ENCODE peak calls at places on chromosome 20, in ten cellular contexts. H is tibial nerve; C is stimulated activated naive CD8-positive, alpha-beta T cell treated with anti-CD3 and anti-CD28 coated beads, Interleukin-15, Interleukin-2, amounts not matched to agents 100 U/mL and 50 U/mL, for 24 hours; F is Right ventricle myocardium superior; U is SW 1271; M is AML-193; P is activated B cell treated with CpG ODN at 0.5 μM for 24 hours; O is lower leg skin; A is NCI-H1694 treated with DMSO at 0.1 percent for 48 hours; R is activated gamma-delta T cell. G is an unnamed sample.

GRCh38 chr20:35768731-35769664 is 2.8 kb upstream of the PHF20 start:
- DNase-seq in H (peak), C (peak), F (peak), U (peak), M (peak), P (no peak), O (peak), A (no peak), R (no peak), G (peak)

GRCh38 chr20:53993310-53993709 is 77.1 kb downstream of the BCAS1 start:
- DNase-seq in H (no peak), C (no peak), F (no peak), U (no peak), M (no peak), P (no peak), O (no peak), A (no peak), R (no peak), G (no peak)

GRCh38 chr20:14332796-14333345 is 4.5 kb downstream of the FLRT3 start:
- DNase-seq in H (no peak), C (no peak), F (no peak), U (no peak), M (no peak), P (no peak), O (no peak), A (no peak), R (no peak), G (no peak)

GRCh38 chr20:45867811-45868176 is 10.4 kb downstream of the ZSWIM3 start:
- DNase-seq in H (no peak), C (no peak), F (no peak), U (no peak), M (no peak), P (no peak), O (no peak), A (no peak), R (no peak), G (peak)

GRCh38 chr20:62352402-62353288 is 14.5 kb downstream of the LAMA5 start:
- DNase-seq in H (no peak), C (no peak), F (peak), U (no peak), M (no peak), P (no peak), O (no peak), A (peak), R (no peak), G (no peak)

GRCh38 chr20:62647521-62648317 is 5.4 kb downstream of the SLCO4A1 start:
- DNase-seq in H (peak), C (no peak), F (peak), U (no peak), M (no peak), P (no peak), O (no peak), A (no peak), R (no peak), G (no peak)

GRCh38 chr20:35503841-35504460 is 25.5 kb downstream of the C20orf173 start:
- DNase-seq in H (no peak), C (no peak), F (peak), U (no peak), M (no peak), P (no peak), O (no peak), A (no peak), R (no peak), G (no peak)

GRCh38 chr20:46739441-46740213 is 30.2 kb downstream of the SLC2A10 start:
- DNase-seq in H (no peak), C (no peak), F (no peak), U (no peak), M (no peak), P (no peak), O (no peak), A (no peak), R (no peak), G (peak)

GRCh38 chr20:48962976-48963730 is 41.6 kb downstream of the ARFGEF2 start:
- DNase-seq in H (no peak), C (no peak), F (no peak), U (no peak), M (no peak), P (no peak), O (no peak), A (no peak), R (no peak), G (no peak)

GRCh38 chr20:34581341-34582189 is 23.0 kb downstream of the MAP1LC3A start:
- DNase-seq in H (no peak), C (peak), F (peak), U (no peak), M (no peak), P (no peak), O (no peak), A (no peak), R (no peak), G (no peak)

GRCh38 chr20:24376523-24377085 is 92.8 kb upstream of the SYNDIG1 start:
- DNase-seq in H (no peak), C (no peak), F (no peak), U (no peak), M (no peak), P (no peak), O (no peak), A (no peak), R (no peak), G (no peak)

GRCh38 chr20:10846831-10847230 is 173.0 kb upstream of the JAG1 start:
- DNase-seq in H (no peak), C (no peak), F (no peak), U (no peak), M (no peak), P (no peak), O (no peak), A (no peak), R (no peak), G (no peak)

GRCh38 chr20:23132930-23133559 is 46.9 kb upstream of the CD93 start:
- DNase-seq in H (no peak), C (no peak), F (peak), U (no peak), M (no peak), P (no peak), O (no peak), A (no peak), R (no peak), G (no peak)

GRCh38 chr20:36277546-36277945 is 28.6 kb upstream of the DLGAP4 start:
- DNase-seq in H (no peak), C (no peak), F (no peak), U (no peak), M (no peak), P (no peak), O (no peak), A (no peak), R (no peak), G (no peak)

GRCh38 chr20:59101956-59102355 is 59.4 kb upstream of the PRELID3B start:
- DNase-seq in H (no peak), C (no peak), F (no peak), U (no peak), M (no peak), P (no peak), O (no peak), A (no peak), R (no peak), G (no peak)

GRCh38 chr20:58504566-58504965 is 10.6 kb downstream of the APCDD1L start:
- DNase-seq in H (no peak), C (no peak), F (no peak), U (no peak), M (no peak), P (no peak), O (no peak), A (no peak), R (no peak), G (no peak)

GRCh38 chr20:13220857-13221297 is at the start of gene ISM1:
- DNase-seq in H (no peak), C (peak), F (peak), U (no peak), M (no peak), P (no peak), O (no peak), A (no peak), R (no peak), G (no peak)

GRCh38 chr20:20436689-20437088 is 68.8 kb downstream of the INSM1 start:
- DNase-seq in H (no peak), C (no peak), F (no peak), U (no peak), M (no peak), P (no peak), O (no peak), A (no peak), R (no peak), G (no peak)

GRCh38 chr20:50133474-50134217 is 19.9 kb downstream of the PEDS1 start:
- DNase-seq in H (no peak), C (no peak), F (no peak), U (no peak), M (no peak), P (no peak), O (no peak), A (no peak), R (no peak), G (no peak)

GRCh38 chr20:57480444-57481152 is 44.3 kb downstream of the CTCFL start:
- DNase-seq in H (no peak), C (peak), F (no peak), U (no peak), M (no peak), P (peak), O (no peak), A (no peak), R (no peak), G (no peak)

GRCh38 chr20:39067526-39068216 is 105.5 kb downstream of the DHX35 start:
- DNase-seq in H (no peak), C (no peak), F (no peak), U (no peak), M (no peak), P (no peak), O (no peak), A (no peak), R (no peak), G (peak)

GRCh38 chr20:56202493-56203077 is 45.9 kb upstream of the MC3R start:
- DNase-seq in H (no peak), C (no peak), F (no peak), U (no peak), M (no peak), P (no peak), O (no peak), A (no peak), R (no peak), G (no peak)

GRCh38 chr20:8163543-8163942 is 31.5 kb downstream of the PLCB1 start:
- DNase-seq in H (no peak), C (no peak), F (no peak), U (no peak), M (no peak), P (no peak), O (no peak), A (no peak), R (no peak), G (no peak)

GRCh38 chr20:43583982-43584432 is 6.7 kb upstream of the IFT52 start:
- DNase-seq in H (peak), C (no peak), F (peak), U (no peak), M (peak), P (no peak), O (peak), A (peak), R (no peak), G (peak)

GRCh38 chr20:41440882-41441281 is 74.3 kb upstream of the EMILIN3 start:
- DNase-seq in H (no peak), C (no peak), F (no peak), U (no peak), M (no peak), P (no peak), O (no peak), A (no peak), R (no peak), G (no peak)

GRCh38 chr20:41213150-41213820 is 75.9 kb downstream of the PLCG1 start:
- DNase-seq in H (no peak), C (no peak), F (peak), U (no peak), M (no peak), P (no peak), O (no peak), A (no peak), R (no peak), G (peak)

GRCh38 chr20:56933331-56933698 is 304.2 kb downstream of the TFAP2C start:
- DNase-seq in H (no peak), C (no peak), F (no peak), U (no peak), M (no peak), P (no peak), O (no peak), A (no peak), R (no peak), G (no peak)

GRCh38 chr20:49775229-49775693 is 37.4 kb upstream of the SLC9A8 start:
- DNase-seq in H (no peak), C (no peak), F (peak), U (peak), M (no peak), P (no peak), O (peak), A (no peak), R (no peak), G (peak)

GRCh38 chr20:44035924-44036323 is 121.3 kb downstream of the TOX2 start:
- DNase-seq in H (no peak), C (peak), F (no peak), U (no peak), M (no peak), P (no peak), O (no peak), A (no peak), R (no peak), G (no peak)

GRCh38 chr20:44973053-44973452 is 6.7 kb downstream of the STK4 start:
- DNase-seq in H (no peak), C (no peak), F (no peak), U (no peak), M (no peak), P (no peak), O (no peak), A (no peak), R (no peak), G (peak)

GRCh38 chr20:54092021-54092420 is 21.6 kb upstream of the BCAS1 start:
- DNase-seq in H (no peak), C (no peak), F (no peak), U (no peak), M (no peak), P (no peak), O (no peak), A (no peak), R (no peak), G (no peak)

GRCh38 chr20:7790189-7790588 is 150.1 kb downstream of the HAO1 start:
- DNase-seq in H (no peak), C (no peak), F (no peak), U (no peak), M (no peak), P (no peak), O (no peak), A (no peak), R (no peak), G (peak)

GRCh38 chr20:62362590-62362940 is 4.5 kb downstream of the LAMA5 start:
- DNase-seq in H (no peak), C (no peak), F (no peak), U (no peak), M (no peak), P (no peak), O (no peak), A (no peak), R (no peak), G (no peak)

GRCh38 chr20:16349518-16350295 is 223.5 kb downstream of the KIF16B start:
- DNase-seq in H (no peak), C (no peak), F (no peak), U (no peak), M (no peak), P (no peak), O (no peak), A (no peak), R (no peak), G (peak)

GRCh38 chr20:53900380-53900999 is 169.9 kb downstream of the BCAS1 start:
- DNase-seq in H (no peak), C (no peak), F (no peak), U (no peak), M (no peak), P (no peak), O (no peak), A (no peak), R (no peak), G (peak)

GRCh38 chr20:9136114-9136513 is 67.2 kb downstream of the PLCB4 start:
- DNase-seq in H (no peak), C (no peak), F (no peak), U (no peak), M (no peak), P (no peak), O (no peak), A (no peak), R (no peak), G (no peak)

GRCh38 chr20:5215592-5216304 is 88.9 kb downstream of the CDS2 start:
- DNase-seq in H (no peak), C (no peak), F (no peak), U (no peak), M (no peak), P (no peak), O (no peak), A (no peak), R (no peak), G (no peak)

G was measured in HCEC 1CT.